ENCODE peak calls at places on chromosome 1, in eight cellular contexts. B is HepG2, R is A549, J is K562, M is endothelial cell of umbilical vein, L is H1, T is HCT116, S is SK-N-SH. U is an unnamed sample.

GRCh38 chr1:89881415-89882058 is 60.7 kb downstream of the LRRC8D start:
- DNase-seq in B (no peak), R (no peak), J (no peak), M (no peak), L (no peak), T (no peak), S (no peak), U (peak)

GRCh38 chr1:230752407-230752806 is 5.2 kb downstream of the CAPN9 start:
- DNase-seq in B (no peak), R (no peak), J (no peak), M (no peak), L (peak), T (no peak), S (peak), U (no peak)

GRCh38 chr1:147717706-147718097 is 42.7 kb downstream of the GJA5 start:
- DNase-seq in B (no peak), R (no peak), J (no peak), M (no peak), L (no peak), T (no peak), S (no peak), U (no peak)

GRCh38 chr1:234490789-234491479 is 12.0 kb upstream of the TARBP1 start:
- DNase-seq in B (no peak), R (no peak), J (peak), M (no peak), L (no peak), T (no peak), S (no peak), U (no peak)

GRCh38 chr1:70043806-70044205 is 161.6 kb downstream of the LRRC40 start:
- DNase-seq in B (no peak), R (peak), J (no peak), M (peak), L (no peak), T (no peak), S (no peak), U (no peak)

GRCh38 chr1:97337250-97338030 is 583.4 kb downstream of the DPYD start:
- DNase-seq in B (no peak), R (no peak), J (no peak), M (peak), L (no peak), T (no peak), S (no peak), U (no peak)

GRCh38 chr1:58823481-58824010 is 39.7 kb upstream of the JUN start:
- DNase-seq in B (no peak), R (peak), J (no peak), M (peak), L (no peak), T (no peak), S (no peak), U (no peak)

GRCh38 chr1:215718888-215719287 is 151.8 kb downstream of the KCTD3 start:
- DNase-seq in B (no peak), R (no peak), J (no peak), M (no peak), L (no peak), T (no peak), S (no peak), U (no peak)

GRCh38 chr1:187509091-187509490 is 680.3 kb downstream of the PLA2G4A start:
- DNase-seq in B (no peak), R (peak), J (no peak), M (no peak), L (no peak), T (no peak), S (no peak), U (no peak)

GRCh38 chr1:209895709-209896108 is 42.3 kb upstream of the SYT14 start:
- DNase-seq in B (no peak), R (no peak), J (no peak), M (peak), L (no peak), T (no peak), S (no peak), U (no peak)

GRCh38 chr1:198669023-198669698 is 30.3 kb downstream of the PTPRC start:
- DNase-seq in B (peak), R (peak), J (peak), M (peak), L (no peak), T (peak), S (peak), U (peak)

GRCh38 chr1:42333662-42334239 is 1.3 kb downstream of the FOXJ3 start:
- DNase-seq in B (no peak), R (no peak), J (no peak), M (peak), L (no peak), T (no peak), S (no peak), U (peak)

GRCh38 chr1:186643600-186643999 is 36.6 kb downstream of the PTGS2 start:
- DNase-seq in B (no peak), R (peak), J (no peak), M (no peak), L (no peak), T (no peak), S (no peak), U (peak)

GRCh38 chr1:155083865-155084721 is 5.5 kb downstream of the EFNA3 start:
- DNase-seq in B (peak), R (peak), J (no peak), M (peak), L (no peak), T (no peak), S (peak), U (peak)

GRCh38 chr1:113732802-113733201 is 26.5 kb downstream of the PHTF1 start:
- DNase-seq in B (no peak), R (no peak), J (no peak), M (no peak), L (no peak), T (no peak), S (no peak), U (peak)

GRCh38 chr1:92329356-92330129 is 30.7 kb downstream of the RPAP2 start:
- DNase-seq in B (no peak), R (no peak), J (no peak), M (no peak), L (no peak), T (no peak), S (no peak), U (no peak)

GRCh38 chr1:3219005-3219724 is 150.2 kb downstream of the PRDM16 start:
- DNase-seq in B (peak), R (peak), J (no peak), M (no peak), L (no peak), T (no peak), S (peak), U (peak)

GRCh38 chr1:63329621-63330330 is 7.4 kb downstream of the FOXD3 start:
- DNase-seq in B (no peak), R (no peak), J (no peak), M (no peak), L (peak), T (no peak), S (peak), U (no peak)

GRCh38 chr1:85822696-85823095 is 114.5 kb upstream of the ZNHIT6 start:
- DNase-seq in B (no peak), R (no peak), J (no peak), M (no peak), L (no peak), T (no peak), S (no peak), U (no peak)

GRCh38 chr1:226737819-226738420 is 1.2 kb downstream of the ITPKB start:
- DNase-seq in B (no peak), R (peak), J (no peak), M (peak), L (peak), T (no peak), S (peak), U (peak)

GRCh38 chr1:78143152-78143551 is 97.4 kb downstream of the GIPC2 start:
- DNase-seq in B (no peak), R (no peak), J (no peak), M (no peak), L (no peak), T (no peak), S (no peak), U (peak)

GRCh38 chr1:87203890-87204289 is 124.8 kb upstream of the LMO4 start:
- DNase-seq in B (no peak), R (no peak), J (no peak), M (no peak), L (no peak), T (no peak), S (no peak), U (no peak)

GRCh38 chr1:39205102-39205780 is 746 bp downstream of the MACF1 start:
- DNase-seq in B (no peak), R (no peak), J (peak), M (peak), L (no peak), T (no peak), S (no peak), U (peak)

GRCh38 chr1:183051546-183051945 is 28.3 kb downstream of the LAMC1 start:
- DNase-seq in B (no peak), R (no peak), J (no peak), M (no peak), L (no peak), T (no peak), S (peak), U (no peak)

GRCh38 chr1:65002508-65003315 is 36.4 kb upstream of the JAK1 start:
- DNase-seq in B (no peak), R (peak), J (no peak), M (peak), L (peak), T (peak), S (no peak), U (peak)

GRCh38 chr1:8317647-8318360 is at the start of gene SLC45A1:
- DNase-seq in B (no peak), R (peak), J (peak), M (peak), L (peak), T (peak), S (peak), U (peak)

GRCh38 chr1:48649880-48650279 is 126.8 kb downstream of the BEND5 start:
- DNase-seq in B (no peak), R (no peak), J (no peak), M (no peak), L (no peak), T (no peak), S (no peak), U (no peak)

GRCh38 chr1:151968058-151968457 is 25.6 kb downstream of the S100A10 start:
- DNase-seq in B (peak), R (peak), J (peak), M (peak), L (peak), T (no peak), S (no peak), U (peak)

GRCh38 chr1:7418442-7419080 is 352.5 kb upstream of the VAMP3 start:
- DNase-seq in B (no peak), R (no peak), J (no peak), M (no peak), L (peak), T (no peak), S (peak), U (no peak)

GRCh38 chr1:2468041-2468472 is 8.0 kb upstream of the PLCH2 start:
- DNase-seq in B (no peak), R (no peak), J (peak), M (peak), L (peak), T (no peak), S (peak), U (peak)

GRCh38 chr1:111789666-111790316 is 34.1 kb downstream of the DDX20 start:
- DNase-seq in B (no peak), R (no peak), J (no peak), M (no peak), L (no peak), T (no peak), S (no peak), U (peak)

GRCh38 chr1:111798580-111798979 is 42.9 kb downstream of the DDX20 start:
- DNase-seq in B (no peak), R (no peak), J (no peak), M (no peak), L (no peak), T (no peak), S (no peak), U (no peak)

GRCh38 chr1:111793896-111794295 is 38.2 kb downstream of the DDX20 start:
- DNase-seq in B (no peak), R (no peak), J (no peak), M (no peak), L (no peak), T (no peak), S (no peak), U (no peak)

GRCh38 chr1:111792249-111792648 is 36.5 kb downstream of the DDX20 start:
- DNase-seq in B (peak), R (no peak), J (no peak), M (no peak), L (no peak), T (no peak), S (no peak), U (no peak)

DNA sequence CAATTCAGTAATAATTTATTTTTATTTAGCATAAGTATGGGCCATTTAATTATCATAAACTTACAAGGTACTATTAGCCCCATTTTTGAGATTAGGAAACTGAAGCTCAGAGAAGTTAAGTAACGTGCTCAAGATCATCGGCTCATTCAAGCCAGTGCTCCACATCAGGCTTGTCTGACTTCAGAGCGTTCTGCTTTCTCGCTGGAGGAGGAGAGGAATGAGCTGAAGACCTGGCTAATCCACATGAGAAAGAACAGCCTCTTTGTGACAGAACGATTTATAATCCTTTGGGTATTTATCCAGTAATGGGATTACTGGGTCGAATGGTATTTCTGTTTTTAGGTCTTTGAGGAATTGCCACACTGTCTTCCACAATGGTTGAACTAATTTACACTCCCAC is 39.7 kb downstream of the DDX20 start:
- DNase-seq in B (no peak), R (no peak), J (no peak), M (no peak), L (no peak), T (no peak), S (no peak), U (no peak)
- TF ChIP-seq MAX in B (no peak), R (no peak), J (no peak), M (no peak), L (no peak), T (no peak), S (no peak), U (no peak)

DNA sequence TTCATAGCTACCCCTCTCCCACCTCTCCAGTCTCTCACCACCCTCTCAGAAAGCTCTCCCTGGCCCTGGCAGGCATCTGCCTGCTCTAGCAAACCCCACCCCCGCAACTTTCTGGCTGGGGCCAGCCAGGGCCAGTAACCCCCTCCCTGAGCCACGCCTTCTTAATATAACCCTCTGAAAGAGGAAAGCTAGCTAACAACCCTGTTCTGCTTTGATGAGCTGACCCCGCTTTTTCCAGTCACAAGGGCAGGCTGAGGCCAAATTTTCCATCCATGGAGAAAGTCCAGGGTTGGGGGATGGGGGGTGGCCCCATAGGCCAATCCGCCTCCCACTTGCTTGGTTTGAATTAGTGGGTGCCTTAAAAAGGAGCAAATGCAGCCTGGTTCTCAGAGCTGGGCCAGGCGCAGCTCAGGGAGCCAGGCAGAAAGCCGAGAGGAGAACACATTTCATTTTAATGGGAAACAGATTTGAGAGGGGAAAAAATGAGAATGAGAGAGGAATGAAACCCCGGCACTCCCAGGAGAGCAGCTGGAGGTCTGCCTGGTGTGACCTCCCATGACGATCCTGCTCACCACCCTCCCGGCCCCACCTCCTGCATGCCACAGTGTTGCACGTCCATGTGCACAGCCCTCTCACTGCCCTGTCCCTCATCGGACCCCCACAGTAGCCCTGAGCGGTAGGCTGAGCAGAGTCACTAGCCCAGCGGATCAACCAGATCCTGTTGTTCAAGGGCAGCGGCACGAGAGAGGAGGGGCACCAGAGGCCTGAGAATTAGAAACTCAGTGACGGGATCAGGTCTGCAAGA is 62.3 kb downstream of the OPTC start:
- DNase-seq in B (no peak), R (no peak), J (no peak), M (no peak), L (peak), T (no peak), S (peak), U (no peak)
- H3K4me3 ChIP-seq in B (no peak), R (no peak), J (no peak), M (no peak), L (no peak), T (no peak), S (peak), U (no peak)

GRCh38 chr1:84143796-84144565 is at the start of gene PRKACB:
- DNase-seq in B (no peak), R (no peak), J (no peak), M (peak), L (no peak), T (no peak), S (no peak), U (peak)
- TF ChIP-seq MAX in B (no peak), R (no peak), J (no peak), M (no peak), L (no peak), T (peak), S (no peak), U (peak)

DNA sequence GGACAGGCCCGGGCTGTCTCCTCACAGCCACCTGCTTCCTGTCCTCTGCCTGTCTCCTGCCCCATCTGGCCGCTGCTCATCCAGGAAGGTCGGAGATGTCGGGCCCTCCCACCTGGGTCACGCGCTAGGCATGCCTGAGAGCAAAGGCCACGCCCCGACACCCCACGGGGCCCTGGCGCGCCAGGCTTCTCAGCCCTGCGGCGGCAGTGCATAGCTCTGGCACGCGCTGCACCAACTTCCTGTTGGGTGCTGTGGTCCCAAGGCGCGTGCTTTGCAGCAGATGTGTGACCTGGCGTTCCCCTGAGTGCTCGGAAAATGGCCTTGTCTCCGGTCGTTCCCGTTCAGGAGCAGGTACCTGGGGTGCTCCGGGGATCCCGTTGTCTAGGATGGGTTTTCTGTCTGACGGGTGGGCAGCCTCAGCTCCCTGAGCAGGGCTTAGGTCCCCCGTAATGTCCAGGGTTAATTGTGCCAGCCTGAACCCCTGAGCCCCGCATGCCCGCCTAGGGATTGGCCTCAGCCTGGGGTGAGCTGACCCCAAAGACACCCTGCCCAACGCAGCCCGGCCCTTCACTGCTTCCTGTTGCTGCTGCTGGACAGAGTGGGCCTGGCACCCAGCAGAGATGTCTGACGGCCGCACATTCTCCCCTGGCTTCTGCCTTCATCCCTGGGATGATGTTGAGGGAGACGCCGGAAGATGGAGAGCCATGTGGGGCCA is 19.4 kb upstream of the KCNAB2 start:
- DNase-seq in B (peak), R (peak), J (no peak), M (no peak), L (peak), T (peak), S (no peak), U (peak)
- H3K4me3 ChIP-seq in B (peak), R (peak), J (no peak), M (no peak), L (no peak), T (peak), S (no peak), U (peak)

GRCh38 chr1:47587891-47588582 is 150.2 kb downstream of the FOXD2 start:
- DNase-seq in B (no peak), R (no peak), J (no peak), M (peak), L (peak), T (no peak), S (no peak), U (no peak)
- TF ChIP-seq MAX in B (no peak), R (no peak), J (no peak), M (no peak), L (no peak), T (no peak), S (no peak), U (no peak)

GRCh38 chr1:53683986-53684740 is 54.8 kb downstream of the GLIS1 start:
- DNase-seq in B (peak), R (no peak), J (no peak), M (no peak), L (no peak), T (no peak), S (no peak), U (no peak)
- H3K4me3 ChIP-seq in B (no peak), R (no peak), J (no peak), M (no peak), L (no peak), T (peak), S (no peak), U (no peak)

DNA sequence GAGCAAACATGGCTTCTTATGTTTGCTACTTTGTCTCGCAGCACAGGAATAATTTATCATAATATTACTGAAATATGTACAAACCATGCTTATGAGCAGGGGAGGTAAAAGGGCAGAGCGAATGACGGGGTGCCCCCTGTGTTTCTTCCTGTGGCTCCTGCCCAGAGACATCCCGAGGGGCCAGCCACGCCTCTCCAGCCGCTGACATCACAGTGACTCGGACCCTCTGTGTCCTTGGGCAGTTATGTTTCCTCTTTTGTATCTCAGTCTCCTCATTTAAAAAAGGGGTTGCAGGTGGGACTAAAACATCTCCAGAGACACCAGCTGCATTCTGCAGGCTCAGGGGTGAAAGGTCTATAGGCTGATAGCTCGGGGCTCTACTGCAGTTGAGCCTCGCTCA is 14.8 kb downstream of the A3GALT2 start:
- DNase-seq in B (no peak), R (no peak), J (no peak), M (no peak), L (no peak), T (no peak), S (no peak), U (peak)
- TF ChIP-seq MAX in B (no peak), R (no peak), J (no peak), M (no peak), L (no peak), T (no peak), S (no peak), U (no peak)